ENCODE peak calls at places on chromosome 6, in five cellular contexts. H is PC-3, S is colonic mucosa, D is endodermal cell, L is NT2/D1. B is an unnamed sample.
A peak's percentile ranks its signal among the peaks of the same experiment; 100 is the strongest.

GRCh38 chr6:136063095-136063494 is 187.0 kb downstream of the MTFR2 start:
- DNase-seq in L (no peak), D (no peak), S (no peak), H (no peak), B (no peak)

GRCh38 chr6:45965787-45966186 is 49.9 kb downstream of the CLIC5 start:
- DNase-seq in S (no peak), H (peak; percentile 85), L (no peak), D (no peak), B (no peak)

GRCh38 chr6:9404351-9405146 is 969.2 kb upstream of the SLC35B3 start:
- DNase-seq in S (no peak), H (peak; percentile 78), D (no peak), L (no peak), B (no peak)

GRCh38 chr6:46098678-46099077 is 31.1 kb upstream of the ENPP4 start:
- DNase-seq in D (no peak), L (no peak), H (peak; percentile 43), S (peak; percentile 77), B (no peak)

GRCh38 chr6:16168858-16169257 is 40.0 kb downstream of the MYLIP start:
- DNase-seq in H (peak; percentile 56), S (no peak), L (peak; percentile 16), D (peak; percentile 73), B (peak; percentile 32)

GRCh38 chr6:150720774-150721233 is 121.1 kb downstream of the PLEKHG1 start:
- DNase-seq in S (no peak), H (peak; percentile 88), L (no peak), D (no peak), B (no peak)

GRCh38 chr6:77038801-77039200 is 424.5 kb downstream of the HTR1B start:
- DNase-seq in S (no peak), L (no peak), H (peak; percentile 7), D (no peak), B (no peak)

GRCh38 chr6:158757753-158758090 is 61.4 kb downstream of the EZR start:
- DNase-seq in D (peak; percentile 65), S (no peak), L (no peak), H (no peak), B (no peak)

GRCh38 chr6:133190912-133191311 is 50.2 kb upstream of the EYA4 start:
- DNase-seq in H (no peak), L (no peak), S (no peak), D (no peak), B (no peak)

GRCh38 chr6:31534521-31535040 is 5.8 kb downstream of the MCCD1 start:
- DNase-seq in D (no peak), H (no peak), L (no peak), S (no peak), B (no peak)

GRCh38 chr6:151044465-151045441 is 179.3 kb downstream of the MTHFD1L start:
- DNase-seq in H (peak; percentile 93), L (no peak), S (peak; percentile 92), D (peak; percentile 59), B (no peak)

GRCh38 chr6:96196633-96197032 is 180.9 kb downstream of the FUT9 start:
- DNase-seq in S (no peak), L (no peak), H (peak; percentile 66), D (no peak), B (no peak)

GRCh38 chr6:150078788-150079187 is 9.9 kb upstream of the ULBP3 start:
- DNase-seq in D (no peak), L (no peak), H (peak; percentile 73), S (peak; percentile 66), B (no peak)

GRCh38 chr6:40482532-40482931 is 104.6 kb downstream of the LRFN2 start:
- DNase-seq in H (no peak), L (no peak), D (peak; percentile 61), S (no peak), B (peak; percentile 17)

GRCh38 chr6:127341471-127342202 is 1.8 kb downstream of the ECHDC1 start:
- DNase-seq in L (no peak), H (peak; percentile 16), D (no peak), S (no peak), B (no peak)

GRCh38 chr6:84652356-84653026 is 111.9 kb downstream of the TBX18 start:
- DNase-seq in H (peak; percentile 87), D (no peak), S (no peak), L (no peak), B (no peak)

GRCh38 chr6:96299525-96299924 is 222.1 kb upstream of the UFL1 start:
- DNase-seq in L (no peak), D (no peak), H (no peak), S (no peak), B (no peak)

GRCh38 chr6:74946961-74947360 is 258.9 kb downstream of the COL12A1 start:
- DNase-seq in D (no peak), L (no peak), S (no peak), H (peak; percentile 74), B (no peak)

GRCh38 chr6:137231895-137232294 is 12.7 kb upstream of the IFNGR1 start:
- DNase-seq in L (no peak), S (no peak), H (no peak), D (no peak), B (peak; percentile 85)

GRCh38 chr6:20211941-20212391 is 303 bp downstream of the MBOAT1 start:
- DNase-seq in H (peak; percentile 49), D (peak; percentile 86), S (peak; percentile 60), L (no peak), B (no peak)

GRCh38 chr6:159730277-159730676 is 3.0 kb downstream of the WTAP start:
- DNase-seq in S (no peak), D (no peak), H (no peak), L (no peak), B (no peak)

GRCh38 chr6:18307006-18307405 is 42.7 kb upstream of the DEK start:
- DNase-seq in H (no peak), D (peak; percentile 57), S (no peak), L (no peak), B (no peak)

GRCh38 chr6:47407295-47408281 is 70.0 kb upstream of the CD2AP start:
- DNase-seq in L (no peak), D (no peak), H (peak; percentile 95), S (no peak), B (no peak)

GRCh38 chr6:110315856-110316398 is 42.2 kb downstream of the METTL24 start:
- DNase-seq in H (no peak), D (no peak), S (no peak), L (no peak), B (no peak)

GRCh38 chr6:46993846-46994245 is 48.3 kb downstream of the ADGRF1 start:
- DNase-seq in H (peak; percentile 98), S (no peak), D (no peak), L (no peak), B (no peak)

GRCh38 chr6:142568857-142569597 is 267.2 kb downstream of the ADGRG6 start:
- DNase-seq in H (no peak), D (no peak), L (no peak), S (no peak), B (no peak)

GRCh38 chr6:35601331-35602132 is 87.2 kb downstream of the FKBP5 start:
- DNase-seq in D (peak; percentile 86), L (no peak), H (peak; percentile 88), S (peak; percentile 30), B (peak; percentile 94)

GRCh38 chr6:111818539-111819226 is 54.6 kb downstream of the FYN start:
- DNase-seq in S (no peak), D (no peak), H (no peak), L (no peak), B (no peak)

GRCh38 chr6:164911873-164912580 is 397.4 kb downstream of the C6orf118 start:
- DNase-seq in S (no peak), H (no peak), L (no peak), D (no peak), B (no peak)

GRCh38 chr6:105991561-105992314 is 94.4 kb upstream of the PRDM1 start:
- DNase-seq in L (no peak), H (peak; percentile 22), D (peak; percentile 79), S (peak; percentile 60), B (no peak)

GRCh38 chr6:14276667-14277404 is 159.3 kb downstream of the CD83 start:
- DNase-seq in H (no peak), L (no peak), D (peak; percentile 44), S (no peak), B (peak; percentile 95)

GRCh38 chr6:30169658-30170614 is 6.6 kb downstream of the TRIM15 start:
- DNase-seq in D (no peak), H (peak; percentile 78), L (peak; percentile 33), S (peak; percentile 41), B (peak; percentile 51)

GRCh38 chr6:2410982-2411381 is 165.6 kb upstream of the GMDS start:
- DNase-seq in D (no peak), H (no peak), L (no peak), S (no peak), B (no peak)

GRCh38 chr6:101117397-101118185 is 236.5 kb upstream of the ASCC3 start:
- DNase-seq in H (peak; percentile 58), S (peak; percentile 59), L (no peak), D (peak; percentile 82), B (no peak)

GRCh38 chr6:141394565-141395051 is 738.1 kb upstream of the GJE1 start:
- DNase-seq in D (no peak), S (no peak), H (no peak), L (no peak), B (no peak)

GRCh38 chr6:144006731-144007454 is 1.2 kb downstream of the PLAGL1 start:
- DNase-seq in D (no peak), L (no peak), S (peak; percentile 38), H (peak; percentile 74), B (no peak)

GRCh38 chr6:142822882-142823578 is 121.9 kb downstream of the HIVEP2 start:
- DNase-seq in H (no peak), S (no peak), L (peak; percentile 33), D (peak; percentile 91), B (no peak)

GRCh38 chr6:3549314-3549940 is 92.6 kb upstream of the SLC22A23 start:
- DNase-seq in H (peak; percentile 50), L (no peak), D (no peak), S (no peak), B (no peak)

GRCh38 chr6:44269921-44270525 is at the start of gene TMEM151B:
- DNase-seq in D (peak; percentile 61), L (no peak), H (no peak), S (no peak), B (no peak)
- H3K4me3 ChIP-seq in D (no peak within 1 kb of the TSS), L (peak within 1 kb of the TSS; percentile 18), H (no peak within 1 kb of the TSS), S (no peak within 1 kb of the TSS), B (peak within 1 kb of the TSS; percentile 37)

GRCh38 chr6:41570270-41570615 is 24.1 kb downstream of the FOXP4 start:
- DNase-seq in S (no peak), L (no peak), D (peak; percentile 80), H (no peak), B (no peak)
- H3K4me3 ChIP-seq in S (no peak overlapping the region), L (no peak overlapping the region), D (no peak overlapping the region), H (no peak overlapping the region), B (no peak overlapping the region)

GRCh38 chr6:148713033-148713738 is 33.6 kb upstream of the UST start:
- DNase-seq in D (no peak), L (no peak), H (no peak), S (no peak), B (no peak)

GRCh38 chr6:148716811-148717210 is 30.0 kb upstream of the UST start:
- DNase-seq in S (no peak), H (no peak), L (no peak), D (no peak), B (no peak)

GRCh38 chr6:148709577-148709976 is 37.3 kb upstream of the UST start:
- DNase-seq in H (peak; percentile 50), L (no peak), S (no peak), D (no peak), B (no peak)

GRCh38 chr6:148713896-148714295 is 32.9 kb upstream of the UST start:
- DNase-seq in S (no peak), H (no peak), D (no peak), L (no peak), B (no peak)

GRCh38 chr6:148711833-148712653 is 34.8 kb upstream of the UST start:
- DNase-seq in D (no peak), L (no peak), H (no peak), S (no peak), B (no peak)
- H3K4me3 ChIP-seq in D (no peak overlapping the region), L (no peak overlapping the region), H (no peak overlapping the region), S (no peak overlapping the region), B (no peak overlapping the region)

GRCh38 chr6:24643925-24644324 is 2.1 kb downstream of the KIAA0319 start:
- DNase-seq in L (no peak), H (no peak), D (no peak), S (no peak), B (no peak)
- H3K4me3 ChIP-seq in L (no peak overlapping the region), H (peak overlapping the region; percentile 12), D (no peak overlapping the region), S (no peak overlapping the region), B (no peak overlapping the region)

B was measured in Jurkat, Clone E6-1.